ENCODE peak calls at places on chromosomes 11 and 22, in ten cellular contexts. W, T, O, R, P, X, D, V, E and G are unnamed samples.

GRCh38 chr11:110529043-110529442 is 99.3 kb downstream of the FDX1 start:
- DNase-seq in E (peak), X (no peak), R (no peak), V (no peak), W (no peak), P (no peak), O (no peak), T (no peak), D (no peak), G (peak)

GRCh38 chr11:27464155-27464759 is 8.3 kb downstream of the LGR4 start:
- DNase-seq in T (no peak), P (no peak), O (no peak), E (no peak), V (no peak), X (no peak), D (peak), W (no peak), R (peak), G (no peak)

GRCh38 chr11:103325686-103326069 is 216.5 kb downstream of the DYNC2H1 start:
- DNase-seq in V (no peak), O (no peak), T (no peak), P (no peak), W (no peak), X (no peak), D (no peak), R (no peak), E (no peak), G (no peak)

GRCh38 chr22:42068351-42068730 is 2.3 kb downstream of the NAGA start:
- DNase-seq in V (no peak), O (no peak), W (no peak), P (no peak), T (no peak), D (no peak), X (no peak), E (no peak), R (no peak), G (no peak)

GRCh38 chr22:35631597-35631996 is 14.5 kb upstream of the MB start:
- DNase-seq in E (peak), O (peak), W (peak), V (no peak), P (peak), X (no peak), D (peak), T (no peak), R (peak), G (peak)

GRCh38 chr22:17867160-17867785 is 93.0 kb upstream of the BID start:
- DNase-seq in V (peak), R (peak), E (peak), T (peak), P (no peak), O (no peak), W (no peak), D (no peak), X (peak), G (peak)

GRCh38 chr11:6608726-6609501 is 3.1 kb downstream of the TAF10 start:
- DNase-seq in V (no peak), E (no peak), T (no peak), R (no peak), O (no peak), P (no peak), D (no peak), X (no peak), W (no peak), G (no peak)

GRCh38 chr22:24421428-24421931 is 5.9 kb upstream of the ADORA2A start:
- DNase-seq in T (no peak), O (no peak), X (no peak), R (no peak), D (no peak), W (no peak), P (peak), V (no peak), E (no peak), G (peak)

GRCh38 chr11:128026596-128026995 is 560.8 kb downstream of the ETS1 start:
- DNase-seq in V (no peak), E (no peak), D (peak), O (no peak), X (no peak), T (no peak), W (peak), R (peak), P (no peak), G (no peak)

GRCh38 chr11:2927851-2928604 is 1.2 kb downstream of the PHLDA2 start:
- DNase-seq in O (no peak), V (no peak), W (no peak), R (peak), T (peak), D (peak), X (no peak), E (no peak), P (no peak), G (no peak)

GRCh38 chr11:72511393-72512047 is 77.2 kb upstream of the CLPB start:
- DNase-seq in W (peak), X (no peak), E (no peak), R (no peak), T (no peak), D (no peak), P (no peak), O (no peak), V (no peak), G (no peak)